ENCODE peak calls at places on chromosomes 4 and X, in eight cellular contexts. I, U, W, G, M, R, L and D are unnamed samples.

GRCh38 chr4:182478475-182478874 is 235.3 kb downstream of the TENM3 start:
- DNase-seq in I (peak), U (no peak), W (no peak), G (no peak), M (peak), R (peak), L (no peak), D (no peak)

GRCh38 chr4:101813604-101814003 is 23.1 kb downstream of the BANK1 start:
- DNase-seq in I (no peak), U (no peak), W (no peak), G (no peak), M (no peak), R (no peak), L (no peak), D (no peak)

GRCh38 chrX:108361316-108361715 is 76.9 kb downstream of the COL4A6 start:
- DNase-seq in I (peak), U (no peak), W (no peak), G (no peak), M (no peak), R (no peak), L (no peak), D (no peak)

GRCh38 chrX:135973025-135973547 is 702 bp downstream of the MMGT1 start:
- DNase-seq in I (peak), U (no peak), W (peak), G (no peak), M (no peak), R (peak), L (no peak), D (no peak)

GRCh38 chr4:744212-744841 is 38.7 kb downstream of the PCGF3 start:
- DNase-seq in I (no peak), U (no peak), W (no peak), G (no peak), M (no peak), R (no peak), L (no peak), D (peak)

GRCh38 chr4:111630705-111631104 is 514.5 kb upstream of the FAM241A start:
- DNase-seq in I (peak), U (no peak), W (no peak), G (no peak), M (no peak), R (peak), L (no peak), D (no peak)

GRCh38 chrX:51905711-51906110 is 12.3 kb downstream of the MAGED1 start:
- DNase-seq in I (no peak), U (no peak), W (no peak), G (no peak), M (no peak), R (no peak), L (no peak), D (no peak)

GRCh38 chrX:28920554-28920953 is 333.3 kb downstream of the IL1RAPL1 start:
- DNase-seq in I (no peak), U (no peak), W (no peak), G (no peak), M (peak), R (peak), L (no peak), D (no peak)

GRCh38 chr4:5893013-5893580 is at the start of gene CRMP1:
- DNase-seq in I (no peak), U (no peak), W (no peak), G (no peak), M (peak), R (peak), L (no peak), D (peak)

GRCh38 chrX:46298821-46299220 is 246.4 kb downstream of the ZNF674 start:
- DNase-seq in I (peak), U (no peak), W (no peak), G (no peak), M (no peak), R (peak), L (no peak), D (no peak)

GRCh38 chrX:133414399-133415275 is 652 bp downstream of the GPC4 start:
- DNase-seq in I (no peak), U (no peak), W (peak), G (no peak), M (no peak), R (peak), L (peak), D (peak)

GRCh38 chr4:183304538-183304937 is 15.5 kb downstream of the CLDN22 start:
- DNase-seq in I (no peak), U (no peak), W (no peak), G (no peak), M (no peak), R (no peak), L (no peak), D (no peak)